ENCODE peak calls at places on chromosomes 4 and X, in nine cellular contexts. U is fibroblast of lung; C is uterus; S is RWPE1; V is psoas muscle; D is GM23338; X is pancreas; L is heart right ventricle; Z is CD8-positive, alpha-beta T cell. T is an unnamed sample.
A peak's percentile ranks its signal among the peaks of the same experiment; 100 is the strongest.

GRCh38 chrX:28843817-28844216 is 256.6 kb downstream of the IL1RAPL1 start:
- DNase-seq in U (no peak), C (no peak), S (no peak), V (no peak), D (peak; percentile 19), X (no peak), L (no peak), Z (no peak), T (no peak)

GRCh38 chrX:45740291-45740690 is 539.6 kb upstream of the DIPK2B start:
- DNase-seq in U (no peak), C (no peak), S (no peak), V (no peak), D (no peak), X (no peak), L (no peak), Z (no peak), T (no peak)

GRCh38 chr4:185211035-185211434 is 1.6 kb downstream of the SNX25 start:
- DNase-seq in U (no peak), C (no peak), S (no peak), V (no peak), D (no peak), X (no peak), L (no peak), Z (no peak), T (no peak)

GRCh38 chr4:175891863-175892262 is 79.8 kb upstream of the GPM6A start:
- DNase-seq in U (peak; percentile 39), C (no peak), S (no peak), V (no peak), D (peak; percentile 48), X (no peak), L (no peak), Z (no peak), T (no peak)

GRCh38 chr4:26317766-26318165 is 3.0 kb upstream of the RBPJ start:
- DNase-seq in U (no peak), C (no peak), S (no peak), V (no peak), D (no peak), X (no peak), L (no peak), Z (no peak), T (no peak)

GRCh38 chr4:1945492-1945891 is 63.3 kb downstream of the NELFA start:
- DNase-seq in U (no peak), C (no peak), S (no peak), V (no peak), D (peak; percentile 38), X (no peak), L (no peak), Z (no peak), T (no peak)

GRCh38 chr4:163111588-163111987 is 55.1 kb downstream of the NAF1 start:
- DNase-seq in U (peak; percentile 3), C (no peak), S (no peak), V (no peak), D (peak; percentile 66), X (no peak), L (no peak), Z (no peak), T (no peak)

GRCh38 chr4:150236626-150237025 is 158.4 kb downstream of the DCLK2 start:
- DNase-seq in U (peak; percentile 75), C (no peak), S (no peak), V (no peak), D (no peak), X (no peak), L (no peak), Z (no peak), T (no peak)

GRCh38 chrX:153460826-153461225 is 9.6 kb downstream of the HAUS7 start:
- DNase-seq in U (peak; percentile 40), C (no peak), S (peak; percentile 27), V (peak; percentile 39), D (peak; percentile 71), X (no peak), L (peak; percentile 45), Z (peak; percentile 56), T (peak; percentile 40)

GRCh38 chr4:87848622-87849351 is 16.0 kb downstream of the MEPE start:
- DNase-seq in U (peak; percentile 59), C (peak; percentile 45), S (peak; percentile 55), V (no peak), D (peak; percentile 79), X (peak; percentile 46), L (no peak), Z (peak; percentile 15), T (peak; percentile 43)

GRCh38 chr4:98260579-98261290 is 449 bp upstream of the RAP1GDS1 start:
- DNase-seq in U (peak; percentile 97), C (peak; percentile 96), S (peak; percentile 94), V (peak; percentile 96), D (peak; percentile 91), X (peak; percentile 98), L (peak; percentile 97), Z (peak; percentile 88), T (peak; percentile 97)

GRCh38 chr4:103996637-103997036 is 276.9 kb upstream of the TACR3 start:
- DNase-seq in U (peak; percentile 90), C (no peak), S (peak; percentile 88), V (no peak), D (peak; percentile 86), X (peak; percentile 21), L (no peak), Z (no peak), T (no peak)
- H3K27ac ChIP-seq in U (no peak overlapping the region), C (no peak overlapping the region), S (no peak overlapping the region), V (no peak overlapping the region), D (peak overlapping the region; percentile 22), X (no peak overlapping the region), L (no peak overlapping the region), Z (no peak overlapping the region), T (no peak overlapping the region)

DNA sequence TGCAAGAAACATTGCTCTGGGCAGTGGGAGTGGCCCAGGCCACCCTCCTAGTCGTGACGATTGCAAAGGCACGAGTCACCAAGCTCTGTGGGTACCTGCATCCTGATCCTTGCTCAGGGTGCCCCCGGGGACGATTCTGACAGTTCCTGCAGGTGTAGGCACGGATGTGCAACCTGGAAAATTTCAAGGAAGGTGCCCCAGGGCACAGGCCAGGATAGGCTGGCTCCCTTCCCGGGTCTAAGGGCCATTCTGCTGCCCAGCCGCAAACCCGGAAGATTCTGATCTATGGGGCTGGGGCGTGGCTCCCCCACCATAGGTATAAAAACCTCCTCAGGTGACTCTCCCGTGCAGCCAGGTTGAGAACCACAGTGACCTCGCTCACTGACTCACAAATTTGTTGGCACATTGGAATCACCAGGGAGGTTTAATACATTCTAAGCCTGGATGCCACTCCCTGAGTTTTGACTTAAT is 228.5 kb downstream of the PTTG2 start:
- DNase-seq in U (no peak), C (no peak), S (peak; percentile 76), V (no peak), D (no peak), X (no peak), L (no peak), Z (no peak), T (peak; percentile 89)
- H3K27ac ChIP-seq in U (no peak overlapping the region), C (no peak overlapping the region), S (peak overlapping the region; percentile 55), V (no peak overlapping the region), D (no peak overlapping the region), X (no peak overlapping the region), L (no peak overlapping the region), Z (no peak overlapping the region), T (peak overlapping the region; percentile 69)

GRCh38 chr4:56464581-56464980 is 2.8 kb upstream of the SRP72 start:
- DNase-seq in U (no peak), C (no peak), S (no peak), V (no peak), D (no peak), X (no peak), L (no peak), Z (no peak), T (no peak)

GRCh38 chr4:56465599-56466295 is 1.7 kb upstream of the SRP72 start:
- DNase-seq in U (peak; percentile 66), C (no peak), S (no peak), V (no peak), D (peak; percentile 11), X (no peak), L (no peak), Z (no peak), T (no peak)

GRCh38 chr4:56466910-56467283 is 520 bp upstream of the SRP72 start:
- DNase-seq in U (no peak), C (no peak), S (no peak), V (no peak), D (peak; percentile 10), X (no peak), L (no peak), Z (no peak), T (no peak)

GRCh38 chr4:56462157-56462556 is 5.3 kb upstream of the SRP72 start:
- DNase-seq in U (no peak), C (no peak), S (no peak), V (no peak), D (peak; percentile 12), X (no peak), L (no peak), Z (no peak), T (no peak)

GRCh38 chr4:56463711-56464110 is 3.7 kb upstream of the SRP72 start:
- DNase-seq in U (no peak), C (no peak), S (no peak), V (no peak), D (no peak), X (no peak), L (no peak), Z (no peak), T (no peak)
- H3K27ac ChIP-seq in U (no peak overlapping the region), C (no peak overlapping the region), S (no peak overlapping the region), V (no peak overlapping the region), D (no peak overlapping the region), X (no peak overlapping the region), L (no peak overlapping the region), Z (no peak overlapping the region), T (no peak overlapping the region)

GRCh38 chrX:115595049-115595448 is 34.1 kb downstream of the PLS3 start:
- DNase-seq in U (peak; percentile 45), C (no peak), S (no peak), V (no peak), D (no peak), X (no peak), L (no peak), Z (no peak), T (no peak)

GRCh38 chrX:115589419-115589818 is 28.4 kb downstream of the PLS3 start:
- DNase-seq in U (no peak), C (no peak), S (no peak), V (no peak), D (no peak), X (no peak), L (no peak), Z (no peak), T (no peak)

GRCh38 chrX:115591420-115591819 is 30.4 kb downstream of the PLS3 start:
- DNase-seq in U (no peak), C (no peak), S (no peak), V (no peak), D (no peak), X (no peak), L (no peak), Z (no peak), T (no peak)

GRCh38 chrX:115591856-115592842 is 31.2 kb downstream of the PLS3 start:
- DNase-seq in U (peak; percentile 43), C (no peak), S (no peak), V (no peak), D (no peak), X (no peak), L (no peak), Z (no peak), T (no peak)

DNA sequence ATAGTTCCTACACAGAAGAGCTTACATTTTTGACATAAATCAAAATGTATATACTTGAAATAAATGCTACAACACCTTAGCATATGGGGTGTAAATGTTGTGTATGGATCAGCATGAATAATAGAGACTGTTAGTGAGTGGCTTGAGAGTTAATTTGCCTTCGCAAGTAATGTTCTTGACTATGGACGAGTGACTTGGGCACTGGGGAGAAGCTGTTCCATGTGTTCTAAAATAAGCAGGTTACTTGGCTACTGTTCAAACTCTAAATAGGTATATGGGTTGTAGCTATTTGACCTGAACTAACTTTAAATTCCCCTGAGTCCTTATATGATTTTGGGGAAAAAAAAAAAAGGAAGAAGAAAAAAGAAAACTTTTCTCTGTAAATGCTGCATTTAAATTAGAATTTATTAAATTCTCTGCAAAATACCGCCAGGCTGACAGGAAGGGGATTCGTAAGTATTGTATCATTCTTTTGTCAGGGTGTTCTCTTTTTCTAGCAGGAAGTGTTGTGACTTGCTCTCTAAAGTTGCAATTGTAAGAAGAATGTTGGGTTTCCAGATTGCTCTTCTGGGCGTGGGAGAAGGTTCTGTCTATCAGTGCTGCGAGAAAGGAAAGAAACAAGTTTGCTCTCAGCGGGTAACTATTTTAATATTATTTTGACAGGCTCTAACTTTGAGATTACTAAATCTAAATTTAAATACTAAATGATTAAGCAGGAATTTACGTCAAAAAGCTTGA is 32.2 kb downstream of the PLS3 start:
- DNase-seq in U (peak; percentile 68), C (no peak), S (peak; percentile 43), V (no peak), D (peak; percentile 23), X (no peak), L (no peak), Z (no peak), T (no peak)
- H3K27ac ChIP-seq in U (peak overlapping the region; percentile 28), C (peak overlapping the region; percentile 78), S (no peak overlapping the region), V (peak overlapping the region; percentile 72), D (peak overlapping the region; percentile 64), X (no peak overlapping the region), L (peak overlapping the region; percentile 81), Z (no peak overlapping the region), T (no peak overlapping the region)

T was measured in colonic mucosa.